ENCODE peak calls at places on chromosomes 11 and 22, in five cellular contexts. One of them, this sample, is unnamed. For H3K27me3, the result is how much of the 10 kb centered on the place peaks cover.

GRCh38 chr11:86724137-86724536 is 51.7 kb upstream of the ME3 start:
- DNase-seq in brain microvascular endothelial cell: no peak
- DNase-seq in fibroblast of lung: no peak
- DNase-seq in hepatocyte: no peak
- DNase-seq in adrenal gland: no peak
- DNase-seq in this sample: no peak

GRCh38 chr11:103541186-103541795 is 432.1 kb downstream of the DYNC2H1 start:
- DNase-seq in brain microvascular endothelial cell: no peak
- DNase-seq in fibroblast of lung: no peak
- DNase-seq in hepatocyte: peak
- DNase-seq in adrenal gland: no peak
- DNase-seq in this sample: no peak

GRCh38 chr22:46297151-46297819 is 615 bp downstream of the GTSE1 start:
- DNase-seq in brain microvascular endothelial cell: peak
- DNase-seq in fibroblast of lung: peak
- DNase-seq in hepatocyte: peak
- DNase-seq in adrenal gland: no peak
- DNase-seq in this sample: no peak

GRCh38 chr11:120513436-120514315 is 2.1 kb downstream of the GRIK4 start:
- DNase-seq in brain microvascular endothelial cell: no peak
- DNase-seq in fibroblast of lung: no peak
- DNase-seq in hepatocyte: no peak
- DNase-seq in adrenal gland: no peak
- DNase-seq in this sample: no peak

GRCh38 chr11:34468209-34468841 is 29.6 kb downstream of the CAT start:
- DNase-seq in brain microvascular endothelial cell: peak
- DNase-seq in fibroblast of lung: no peak
- DNase-seq in hepatocyte: peak
- DNase-seq in adrenal gland: peak
- DNase-seq in this sample: no peak

GRCh38 chr11:71281901-71282300 is 29.5 kb upstream of the SHANK2 start:
- DNase-seq in brain microvascular endothelial cell: no peak
- DNase-seq in fibroblast of lung: no peak
- DNase-seq in hepatocyte: no peak
- DNase-seq in adrenal gland: no peak
- DNase-seq in this sample: no peak

GRCh38 chr11:44625759-44626523 is 60.5 kb downstream of the CD82 start:
- DNase-seq in brain microvascular endothelial cell: no peak
- DNase-seq in fibroblast of lung: no peak
- DNase-seq in hepatocyte: peak
- DNase-seq in adrenal gland: peak
- DNase-seq in this sample: no peak

GRCh38 chr11:93563857-93564256 is 20.7 kb upstream of the SMCO4 start:
- DNase-seq in brain microvascular endothelial cell: no peak
- DNase-seq in fibroblast of lung: no peak
- DNase-seq in hepatocyte: no peak
- DNase-seq in adrenal gland: no peak
- DNase-seq in this sample: no peak

GRCh38 chr22:31288496-31289235 is 3.6 kb downstream of the PIK3IP1 start:
- DNase-seq in brain microvascular endothelial cell: no peak
- DNase-seq in fibroblast of lung: no peak
- DNase-seq in hepatocyte: no peak
- DNase-seq in adrenal gland: peak
- DNase-seq in this sample: no peak

GRCh38 chr11:9265211-9266131 is at the start of gene DENND5A:
- DNase-seq in brain microvascular endothelial cell: peak
- DNase-seq in fibroblast of lung: peak
- DNase-seq in hepatocyte: peak
- DNase-seq in adrenal gland: peak
- DNase-seq in this sample: peak

GRCh38 chr22:32245042-32245441 is 10.1 kb downstream of the SLC5A4 start:
- DNase-seq in brain microvascular endothelial cell: no peak
- DNase-seq in fibroblast of lung: no peak
- DNase-seq in hepatocyte: peak
- DNase-seq in adrenal gland: no peak
- DNase-seq in this sample: no peak

GRCh38 chr11:69280994-69281393 is 13.0 kb upstream of the MYEOV start:
- DNase-seq in brain microvascular endothelial cell: peak
- DNase-seq in fibroblast of lung: peak
- DNase-seq in hepatocyte: peak
- DNase-seq in adrenal gland: no peak
- DNase-seq in this sample: no peak

GRCh38 chr11:42237701-42238235 is 778.3 kb upstream of the LRRC4C start:
- DNase-seq in brain microvascular endothelial cell: peak
- DNase-seq in fibroblast of lung: peak
- DNase-seq in hepatocyte: no peak
- DNase-seq in adrenal gland: no peak
- DNase-seq in this sample: no peak

GRCh38 chr11:84558085-84558905 is 1068.8 kb downstream of the DLG2 start:
- DNase-seq in brain microvascular endothelial cell: peak
- DNase-seq in fibroblast of lung: peak
- DNase-seq in hepatocyte: peak
- DNase-seq in adrenal gland: peak
- DNase-seq in this sample: no peak

GRCh38 chr11:116736763-116737162 is 36.0 kb downstream of the BUD13 start:
- DNase-seq in brain microvascular endothelial cell: no peak
- DNase-seq in fibroblast of lung: no peak
- DNase-seq in hepatocyte: no peak
- DNase-seq in adrenal gland: no peak
- DNase-seq in this sample: no peak

GRCh38 chr11:131025421-131026126 is 109.3 kb upstream of the SNX19 start:
- DNase-seq in brain microvascular endothelial cell: no peak
- DNase-seq in fibroblast of lung: peak
- DNase-seq in hepatocyte: no peak
- DNase-seq in adrenal gland: no peak
- DNase-seq in this sample: no peak

GRCh38 chr22:40818192-40818746 is 877 bp downstream of the SLC25A17 start:
- DNase-seq in brain microvascular endothelial cell: no peak
- DNase-seq in fibroblast of lung: no peak
- DNase-seq in hepatocyte: no peak
- DNase-seq in adrenal gland: no peak
- DNase-seq in this sample: no peak

GRCh38 chr11:6841694-6842093 is 3.8 kb upstream of the OR10A5 start:
- DNase-seq in brain microvascular endothelial cell: no peak
- DNase-seq in fibroblast of lung: no peak
- DNase-seq in hepatocyte: no peak
- DNase-seq in adrenal gland: no peak
- DNase-seq in this sample: no peak

GRCh38 chr11:61694971-61695706 is 14.9 kb downstream of the DAGLA start:
- DNase-seq in brain microvascular endothelial cell: no peak
- DNase-seq in fibroblast of lung: no peak
- DNase-seq in hepatocyte: no peak
- DNase-seq in adrenal gland: no peak
- DNase-seq in this sample: no peak

GRCh38 chr11:101817536-101817935 is 97.3 kb upstream of the CEP126 start:
- DNase-seq in brain microvascular endothelial cell: no peak
- DNase-seq in fibroblast of lung: no peak
- DNase-seq in hepatocyte: no peak
- DNase-seq in adrenal gland: no peak
- DNase-seq in this sample: no peak

GRCh38 chr22:44685384-44686056 is 16.5 kb upstream of the PRR5 start:
- DNase-seq in brain microvascular endothelial cell: peak
- DNase-seq in fibroblast of lung: peak
- DNase-seq in hepatocyte: peak
- DNase-seq in adrenal gland: no peak
- DNase-seq in this sample: no peak
- TF ChIP-seq CTCF in brain microvascular endothelial cell: no peak
- TF ChIP-seq CTCF in fibroblast of lung: no peak
- TF ChIP-seq CTCF in hepatocyte: no peak
- TF ChIP-seq CTCF in adrenal gland: no peak
- TF ChIP-seq CTCF in this sample: no peak

DNA sequence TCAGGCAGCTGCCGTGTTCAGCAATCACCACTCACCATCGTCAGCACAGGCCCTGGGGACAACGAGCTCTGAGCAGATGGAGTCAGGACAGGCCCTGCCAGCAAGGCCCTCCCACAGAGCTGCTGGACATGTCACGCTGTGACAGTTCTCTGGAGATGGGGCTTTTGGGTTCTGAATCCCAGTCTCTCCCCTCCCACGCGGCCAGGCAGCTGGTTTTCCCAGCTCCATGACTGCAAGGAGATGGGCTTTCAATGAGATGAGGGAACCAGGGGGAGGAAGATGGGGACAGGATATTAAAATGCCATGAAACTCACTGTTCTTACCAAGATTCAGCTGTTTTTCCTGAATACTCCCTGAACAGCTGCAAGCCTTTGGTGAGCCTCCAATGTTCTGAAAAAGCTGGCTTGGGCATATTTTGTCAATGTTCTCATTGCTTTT is 305.9 kb downstream of the BRD1 start:
- DNase-seq in brain microvascular endothelial cell: no peak
- DNase-seq in fibroblast of lung: no peak
- DNase-seq in hepatocyte: no peak
- DNase-seq in adrenal gland: no peak
- DNase-seq in this sample: no peak
- H3K27me3 ChIP-seq in brain microvascular endothelial cell: under half
- H3K27me3 ChIP-seq in fibroblast of lung: under half
- H3K27me3 ChIP-seq in hepatocyte: under half
- H3K27me3 ChIP-seq in adrenal gland: under half
- H3K27me3 ChIP-seq in this sample: under half

GRCh38 chr11:73241300-73241699 is 23.2 kb downstream of the P2RY2 start:
- DNase-seq in brain microvascular endothelial cell: no peak
- DNase-seq in fibroblast of lung: no peak
- DNase-seq in hepatocyte: no peak
- DNase-seq in adrenal gland: no peak
- DNase-seq in this sample: no peak

GRCh38 chr11:73240190-73240781 is 22.2 kb downstream of the P2RY2 start:
- DNase-seq in brain microvascular endothelial cell: no peak
- DNase-seq in fibroblast of lung: peak
- DNase-seq in hepatocyte: no peak
- DNase-seq in adrenal gland: no peak
- DNase-seq in this sample: peak

GRCh38 chr11:73237471-73238290 is 19.6 kb downstream of the P2RY2 start:
- DNase-seq in brain microvascular endothelial cell: peak
- DNase-seq in fibroblast of lung: peak
- DNase-seq in hepatocyte: no peak
- DNase-seq in adrenal gland: no peak
- DNase-seq in this sample: peak

GRCh38 chr11:73239111-73239521 is 21.0 kb downstream of the P2RY2 start:
- DNase-seq in brain microvascular endothelial cell: no peak
- DNase-seq in fibroblast of lung: no peak
- DNase-seq in hepatocyte: no peak
- DNase-seq in adrenal gland: no peak
- DNase-seq in this sample: no peak

GRCh38 chr11:73239571-73240189 is 21.6 kb downstream of the P2RY2 start:
- DNase-seq in brain microvascular endothelial cell: no peak
- DNase-seq in fibroblast of lung: no peak
- DNase-seq in hepatocyte: no peak
- DNase-seq in adrenal gland: no peak
- DNase-seq in this sample: no peak
- H3K4me3 ChIP-seq in brain microvascular endothelial cell: no peak
- H3K4me3 ChIP-seq in fibroblast of lung: no peak
- H3K4me3 ChIP-seq in hepatocyte: no peak
- H3K4me3 ChIP-seq in adrenal gland: no peak
- H3K4me3 ChIP-seq in this sample: no peak

DNA sequence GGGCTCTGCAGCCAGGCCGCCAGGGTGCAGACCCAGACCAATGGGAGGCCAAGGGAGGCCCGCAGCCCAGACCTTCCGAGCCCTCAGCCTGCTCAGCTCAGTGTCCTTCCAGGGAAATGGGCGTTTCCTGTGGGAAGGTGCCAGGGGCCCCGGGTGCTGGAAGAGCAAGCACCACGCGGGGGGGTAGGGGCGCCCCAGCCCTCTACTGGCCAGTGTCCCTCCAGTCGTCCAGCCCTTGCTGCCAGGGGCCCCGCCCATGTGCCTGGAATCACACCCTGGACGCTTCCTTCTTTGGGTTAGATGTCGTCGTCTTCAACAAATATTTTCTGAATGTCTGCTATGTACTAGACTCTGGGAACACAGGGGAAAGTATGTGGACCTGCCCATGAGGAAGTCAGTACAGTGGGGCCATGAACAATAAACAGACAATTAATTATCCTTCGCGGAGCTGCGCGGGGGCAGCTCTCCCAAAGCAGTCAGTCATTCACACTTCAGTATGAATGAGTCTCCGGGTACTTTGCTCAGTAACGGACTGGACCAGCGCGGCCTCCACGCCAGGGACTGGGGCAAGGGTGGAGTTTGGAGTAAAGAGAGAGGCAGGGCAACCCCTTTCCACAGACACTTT is 60.2 kb downstream of the CDKN1C start:
- DNase-seq in brain microvascular endothelial cell: no peak
- DNase-seq in fibroblast of lung: peak
- DNase-seq in hepatocyte: peak
- DNase-seq in adrenal gland: peak
- DNase-seq in this sample: peak
- TF ChIP-seq CTCF in brain microvascular endothelial cell: no peak
- TF ChIP-seq CTCF in fibroblast of lung: no peak
- TF ChIP-seq CTCF in hepatocyte: no peak
- TF ChIP-seq CTCF in adrenal gland: peak
- TF ChIP-seq CTCF in this sample: no peak

GRCh38 chr11:10913075-10913474 is 55.2 kb upstream of the ZBED5 start:
- DNase-seq in brain microvascular endothelial cell: no peak
- DNase-seq in fibroblast of lung: no peak
- DNase-seq in hepatocyte: no peak
- DNase-seq in adrenal gland: no peak
- DNase-seq in this sample: no peak
- H3K27me3 ChIP-seq in brain microvascular endothelial cell: under half
- H3K27me3 ChIP-seq in fibroblast of lung: under half
- H3K27me3 ChIP-seq in hepatocyte: under half
- H3K27me3 ChIP-seq in adrenal gland: under half
- H3K27me3 ChIP-seq in this sample: under half

GRCh38 chr11:67484847-67485311 is 2.1 kb downstream of the AIP start:
- DNase-seq in brain microvascular endothelial cell: no peak
- DNase-seq in fibroblast of lung: no peak
- DNase-seq in hepatocyte: no peak
- DNase-seq in adrenal gland: no peak
- DNase-seq in this sample: no peak
- H3K4me3 ChIP-seq in brain microvascular endothelial cell: no peak
- H3K4me3 ChIP-seq in fibroblast of lung: no peak
- H3K4me3 ChIP-seq in hepatocyte: no peak
- H3K4me3 ChIP-seq in adrenal gland: no peak
- H3K4me3 ChIP-seq in this sample: peak

GRCh38 chr11:10307411-10308207 is 2.7 kb downstream of the ADM start:
- DNase-seq in brain microvascular endothelial cell: peak
- DNase-seq in fibroblast of lung: peak
- DNase-seq in hepatocyte: peak
- DNase-seq in adrenal gland: peak
- DNase-seq in this sample: peak
- TF ChIP-seq CTCF in brain microvascular endothelial cell: peak
- TF ChIP-seq CTCF in fibroblast of lung: peak
- TF ChIP-seq CTCF in hepatocyte: peak
- TF ChIP-seq CTCF in adrenal gland: peak
- TF ChIP-seq CTCF in this sample: peak